ENCODE peak calls at places on chromosomes 6 and 20, in six cellular contexts. One of them, this sample, is unnamed.

GRCh38 chr6:1609662-1610496 is at the start of gene FOXC1:
- DNase-seq in stomach: peak; percentile 85
- DNase-seq in ovary: peak; percentile 92
- DNase-seq in sigmoid colon: peak; percentile 86
- DNase-seq in heart left ventricle: peak; percentile 90
- DNase-seq in spleen: peak; percentile 91
- DNase-seq in this sample: peak; percentile 60

GRCh38 chr6:73768630-73769029 is 72.6 kb downstream of the CD109 start:
- DNase-seq in stomach: no peak
- DNase-seq in ovary: no peak
- DNase-seq in sigmoid colon: no peak
- DNase-seq in heart left ventricle: no peak
- DNase-seq in spleen: no peak
- DNase-seq in this sample: no peak

GRCh38 chr6:68778356-68779020 is 143.4 kb downstream of the ADGRB3 start:
- DNase-seq in stomach: no peak
- DNase-seq in ovary: no peak
- DNase-seq in sigmoid colon: no peak
- DNase-seq in heart left ventricle: peak; percentile 21
- DNase-seq in spleen: no peak
- DNase-seq in this sample: peak; percentile 20

GRCh38 chr6:10759884-10760329 is 12.3 kb downstream of the TMEM14B start:
- DNase-seq in stomach: no peak
- DNase-seq in ovary: no peak
- DNase-seq in sigmoid colon: peak; percentile 69
- DNase-seq in heart left ventricle: peak; percentile 37
- DNase-seq in spleen: no peak
- DNase-seq in this sample: peak; percentile 16

GRCh38 chr20:47781631-47782030 is 3.6 kb downstream of the SULF2 start:
- DNase-seq in stomach: no peak
- DNase-seq in ovary: no peak
- DNase-seq in sigmoid colon: no peak
- DNase-seq in heart left ventricle: no peak
- DNase-seq in spleen: no peak
- DNase-seq in this sample: no peak

GRCh38 chr20:16806061-16806460 is 57.9 kb downstream of the OTOR start:
- DNase-seq in stomach: no peak
- DNase-seq in ovary: no peak
- DNase-seq in sigmoid colon: no peak
- DNase-seq in heart left ventricle: no peak
- DNase-seq in spleen: no peak
- DNase-seq in this sample: no peak

GRCh38 chr20:60125521-60125920 is 167.3 kb downstream of the CDH26 start:
- DNase-seq in stomach: no peak
- DNase-seq in ovary: no peak
- DNase-seq in sigmoid colon: no peak
- DNase-seq in heart left ventricle: no peak
- DNase-seq in spleen: no peak
- DNase-seq in this sample: no peak

GRCh38 chr6:51495806-51496380 is 591.5 kb downstream of the PKHD1 start:
- DNase-seq in stomach: no peak
- DNase-seq in ovary: no peak
- DNase-seq in sigmoid colon: no peak
- DNase-seq in heart left ventricle: no peak
- DNase-seq in spleen: no peak
- DNase-seq in this sample: no peak

GRCh38 chr6:190596-191395 is 101.5 kb upstream of the DUSP22 start:
- DNase-seq in stomach: no peak
- DNase-seq in ovary: no peak
- DNase-seq in sigmoid colon: no peak
- DNase-seq in heart left ventricle: no peak
- DNase-seq in spleen: no peak
- DNase-seq in this sample: no peak

GRCh38 chr20:61756966-61757677 is 308.6 kb downstream of the TAF4 start:
- DNase-seq in stomach: no peak
- DNase-seq in ovary: no peak
- DNase-seq in sigmoid colon: no peak
- DNase-seq in heart left ventricle: no peak
- DNase-seq in spleen: peak; percentile 53
- DNase-seq in this sample: no peak

GRCh38 chr6:3678946-3679345 is 72.6 kb downstream of the PXDC1 start:
- DNase-seq in stomach: no peak
- DNase-seq in ovary: no peak
- DNase-seq in sigmoid colon: no peak
- DNase-seq in heart left ventricle: no peak
- DNase-seq in spleen: no peak
- DNase-seq in this sample: no peak

GRCh38 chr6:119676230-119676629 is 326.7 kb upstream of the MAN1A1 start:
- DNase-seq in stomach: no peak
- DNase-seq in ovary: no peak
- DNase-seq in sigmoid colon: no peak
- DNase-seq in heart left ventricle: no peak
- DNase-seq in spleen: no peak
- DNase-seq in this sample: no peak

GRCh38 chr6:11055127-11055627 is 11.1 kb upstream of the ELOVL2 start:
- DNase-seq in stomach: no peak
- DNase-seq in ovary: no peak
- DNase-seq in sigmoid colon: no peak
- DNase-seq in heart left ventricle: no peak
- DNase-seq in spleen: no peak
- DNase-seq in this sample: no peak

GRCh38 chr6:3324262-3324942 is 65.7 kb downstream of the PSMG4 start:
- DNase-seq in stomach: no peak
- DNase-seq in ovary: no peak
- DNase-seq in sigmoid colon: no peak
- DNase-seq in heart left ventricle: no peak
- DNase-seq in spleen: no peak
- DNase-seq in this sample: peak; percentile 41

GRCh38 chr20:6959900-6960312 is 192.4 kb downstream of the BMP2 start:
- DNase-seq in stomach: no peak
- DNase-seq in ovary: no peak
- DNase-seq in sigmoid colon: no peak
- DNase-seq in heart left ventricle: no peak
- DNase-seq in spleen: no peak
- DNase-seq in this sample: no peak

GRCh38 chr20:11851646-11852045 is 66.0 kb upstream of the BTBD3 start:
- DNase-seq in stomach: no peak
- DNase-seq in ovary: no peak
- DNase-seq in sigmoid colon: no peak
- DNase-seq in heart left ventricle: no peak
- DNase-seq in spleen: no peak
- DNase-seq in this sample: no peak

GRCh38 chr20:33017542-33017941 is 10.0 kb downstream of the BPIFB2 start:
- DNase-seq in stomach: no peak
- DNase-seq in ovary: no peak
- DNase-seq in sigmoid colon: no peak
- DNase-seq in heart left ventricle: no peak
- DNase-seq in spleen: peak; percentile 61
- DNase-seq in this sample: no peak

GRCh38 chr6:41120058-41120457 is 34.1 kb downstream of the TREML1 start:
- DNase-seq in stomach: no peak
- DNase-seq in ovary: no peak
- DNase-seq in sigmoid colon: no peak
- DNase-seq in heart left ventricle: no peak
- DNase-seq in spleen: no peak
- DNase-seq in this sample: no peak

GRCh38 chr6:24004659-24005058 is 121.4 kb upstream of the NRSN1 start:
- DNase-seq in stomach: no peak
- DNase-seq in ovary: no peak
- DNase-seq in sigmoid colon: no peak
- DNase-seq in heart left ventricle: no peak
- DNase-seq in spleen: no peak
- DNase-seq in this sample: no peak

GRCh38 chr6:66558189-66558588 is 851.2 kb upstream of the EYS start:
- DNase-seq in stomach: no peak
- DNase-seq in ovary: no peak
- DNase-seq in sigmoid colon: no peak
- DNase-seq in heart left ventricle: no peak
- DNase-seq in spleen: no peak
- DNase-seq in this sample: no peak

GRCh38 chr6:40160826-40161225 is 226.6 kb upstream of the MOCS1 start:
- DNase-seq in stomach: no peak
- DNase-seq in ovary: no peak
- DNase-seq in sigmoid colon: no peak
- DNase-seq in heart left ventricle: no peak
- DNase-seq in spleen: no peak
- DNase-seq in this sample: peak; percentile 1

GRCh38 chr6:683742-684440 is 9.0 kb downstream of the EXOC2 start:
- DNase-seq in stomach: no peak
- DNase-seq in ovary: no peak
- DNase-seq in sigmoid colon: no peak
- DNase-seq in heart left ventricle: no peak
- DNase-seq in spleen: no peak
- DNase-seq in this sample: no peak

GRCh38 chr6:133983099-133983939 is 30.3 kb downstream of the TBPL1 start:
- DNase-seq in stomach: no peak
- DNase-seq in ovary: peak; percentile 40
- DNase-seq in sigmoid colon: no peak
- DNase-seq in heart left ventricle: no peak
- DNase-seq in spleen: no peak
- DNase-seq in this sample: peak; percentile 44

GRCh38 chr6:147530132-147531060 is 21.9 kb downstream of the SAMD5 start:
- DNase-seq in stomach: no peak
- DNase-seq in ovary: no peak
- DNase-seq in sigmoid colon: no peak
- DNase-seq in heart left ventricle: no peak
- DNase-seq in spleen: no peak
- DNase-seq in this sample: no peak

GRCh38 chr6:36786055-36786675 is 53.1 kb downstream of the CPNE5 start:
- DNase-seq in stomach: no peak
- DNase-seq in ovary: no peak
- DNase-seq in sigmoid colon: no peak
- DNase-seq in heart left ventricle: no peak
- DNase-seq in spleen: no peak
- DNase-seq in this sample: no peak

GRCh38 chr6:121885399-121886152 is 450.1 kb downstream of the GJA1 start:
- DNase-seq in stomach: no peak
- DNase-seq in ovary: no peak
- DNase-seq in sigmoid colon: no peak
- DNase-seq in heart left ventricle: no peak
- DNase-seq in spleen: no peak
- DNase-seq in this sample: no peak

GRCh38 chr6:111789593-111789992 is 83.7 kb downstream of the FYN start:
- DNase-seq in stomach: no peak
- DNase-seq in ovary: no peak
- DNase-seq in sigmoid colon: peak; percentile 75
- DNase-seq in heart left ventricle: peak; percentile 60
- DNase-seq in spleen: no peak
- DNase-seq in this sample: no peak

GRCh38 chr20:53827996-53828672 is 234.5 kb upstream of the ZNF217 start:
- DNase-seq in stomach: no peak
- DNase-seq in ovary: no peak
- DNase-seq in sigmoid colon: peak; percentile 73
- DNase-seq in heart left ventricle: no peak
- DNase-seq in spleen: no peak
- DNase-seq in this sample: no peak

DNA sequence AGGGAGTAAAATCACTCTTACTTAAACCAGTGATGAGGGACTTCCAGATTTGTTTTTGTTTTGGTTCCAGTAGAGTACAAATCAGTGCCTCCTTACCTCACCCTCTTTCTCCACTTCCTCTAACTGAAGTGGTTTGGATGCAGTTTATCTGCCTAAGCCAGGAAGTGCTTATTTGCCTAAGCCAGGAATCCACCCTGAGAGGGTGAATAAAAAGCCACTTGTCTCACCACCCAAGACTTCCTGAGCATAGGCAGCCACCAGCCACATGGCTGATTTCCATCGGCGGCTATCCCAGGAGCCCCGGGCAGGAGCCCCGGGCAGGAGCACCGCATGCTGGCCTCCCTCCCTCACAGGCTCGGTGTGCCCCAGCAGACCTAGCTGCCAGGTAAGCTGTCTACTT is 12.0 kb downstream of the LRP11 start:
- DNase-seq in stomach: no peak
- DNase-seq in ovary: no peak
- DNase-seq in sigmoid colon: no peak
- DNase-seq in heart left ventricle: no peak
- DNase-seq in spleen: no peak
- DNase-seq in this sample: no peak
- TF ChIP-seq POLR2A in stomach: no peak
- TF ChIP-seq POLR2A in ovary: no peak
- TF ChIP-seq POLR2A in sigmoid colon: no peak
- TF ChIP-seq POLR2A in heart left ventricle: no peak
- TF ChIP-seq POLR2A in spleen: no peak
- TF ChIP-seq POLR2A in this sample: no peak

GRCh38 chr20:50928469-50928868 is 2.8 kb downstream of the ADNP start:
- DNase-seq in stomach: no peak
- DNase-seq in ovary: no peak
- DNase-seq in sigmoid colon: no peak
- DNase-seq in heart left ventricle: no peak
- DNase-seq in spleen: no peak
- DNase-seq in this sample: peak; percentile 14
- TF ChIP-seq POLR2A in stomach: no peak
- TF ChIP-seq POLR2A in ovary: no peak
- TF ChIP-seq POLR2A in sigmoid colon: no peak
- TF ChIP-seq POLR2A in heart left ventricle: no peak
- TF ChIP-seq POLR2A in spleen: no peak
- TF ChIP-seq POLR2A in this sample: no peak

DNA sequence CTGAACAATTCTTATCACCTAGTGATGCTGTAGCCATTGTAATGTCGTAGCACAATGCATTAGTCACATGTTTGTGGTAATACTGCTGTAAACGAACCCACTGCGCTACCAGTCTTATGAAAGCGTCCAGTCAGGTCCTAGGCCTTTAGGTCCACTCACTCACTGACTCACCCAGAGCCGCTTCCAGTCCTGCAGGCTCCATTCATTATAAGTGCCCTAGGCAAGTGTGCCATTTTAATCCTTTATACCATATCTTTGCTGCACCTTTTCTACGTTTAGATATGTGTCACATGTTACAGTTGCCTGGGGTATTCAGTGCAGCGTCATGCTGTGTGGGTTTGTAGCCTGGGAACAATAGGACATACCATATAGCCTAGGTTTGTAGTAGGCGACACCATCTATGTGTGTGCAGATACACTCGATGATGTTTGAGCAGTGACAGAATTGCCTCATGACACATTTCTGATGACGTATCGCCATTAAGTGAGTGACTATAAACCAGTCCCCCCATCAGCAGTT is 15.4 kb downstream of the IGF2R start:
- DNase-seq in stomach: no peak
- DNase-seq in ovary: no peak
- DNase-seq in sigmoid colon: no peak
- DNase-seq in heart left ventricle: no peak
- DNase-seq in spleen: no peak
- DNase-seq in this sample: no peak
- TF ChIP-seq POLR2A in stomach: no peak
- TF ChIP-seq POLR2A in ovary: no peak
- TF ChIP-seq POLR2A in sigmoid colon: no peak
- TF ChIP-seq POLR2A in heart left ventricle: no peak
- TF ChIP-seq POLR2A in spleen: no peak
- TF ChIP-seq POLR2A in this sample: no peak

DNA sequence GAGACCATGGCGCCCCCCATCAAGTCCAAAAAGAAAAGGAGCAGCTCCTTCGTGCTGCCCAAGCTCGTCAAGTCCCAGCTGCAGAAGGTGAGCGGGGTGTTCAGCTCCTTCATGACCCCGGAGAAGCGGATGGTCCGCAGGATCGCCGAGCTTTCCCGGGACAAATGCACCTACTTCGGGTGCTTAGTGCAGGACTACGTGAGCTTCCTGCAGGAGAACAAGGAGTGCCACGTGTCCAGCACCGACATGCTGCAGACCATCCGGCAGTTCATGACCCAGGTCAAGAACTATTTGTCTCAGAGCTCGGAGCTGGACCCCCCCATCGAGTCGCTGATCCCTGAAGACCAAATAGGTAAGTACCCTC is 41.7 kb upstream of the NAA20 start:
- DNase-seq in stomach: no peak
- DNase-seq in ovary: peak; percentile 53
- DNase-seq in sigmoid colon: peak; percentile 77
- DNase-seq in heart left ventricle: peak; percentile 55
- DNase-seq in spleen: no peak
- DNase-seq in this sample: no peak
- TF ChIP-seq POLR2A in stomach: no peak
- TF ChIP-seq POLR2A in ovary: no peak
- TF ChIP-seq POLR2A in sigmoid colon: no peak
- TF ChIP-seq POLR2A in heart left ventricle: no peak
- TF ChIP-seq POLR2A in spleen: no peak
- TF ChIP-seq POLR2A in this sample: no peak

This sample was measured in erythroblast.